ENCODE peak calls at places on chromosomes 12 and 14, in nine cellular contexts. P is uterus; R is left ventricle myocardium inferior; A is cardiac muscle cell; F is astrocyte of the spinal cord; J is fibroblast of pulmonary artery; E is CD4-positive, alpha-beta T cell; T is osteocyte; N is brain microvascular endothelial cell. X is an unnamed sample.

GRCh38 chr12:23066095-23066494 is 441.1 kb downstream of the ETNK1 start:
- DNase-seq in P (no peak), R (no peak), A (no peak), F (no peak), J (no peak), E (no peak), T (no peak), N (no peak), X (no peak)

GRCh38 chr12:110741795-110742717 is 635 bp downstream of the PPP1CC start:
- DNase-seq in P (no peak), R (no peak), A (peak; percentile 37), F (peak; percentile 38), J (peak; percentile 36), E (no peak), T (peak; percentile 85), N (peak; percentile 9), X (peak; percentile 73)

GRCh38 chr12:4118017-4118510 is 155.5 kb upstream of the CCND2 start:
- DNase-seq in P (peak; percentile 21), R (peak; percentile 53), A (peak; percentile 65), F (peak; percentile 34), J (peak; percentile 49), E (no peak), T (peak; percentile 19), N (peak; percentile 9), X (no peak)

GRCh38 chr14:54503476-54503875 is 6.2 kb upstream of the CGRRF1 start:
- DNase-seq in P (no peak), R (no peak), A (peak; percentile 65), F (peak; percentile 43), J (peak; percentile 69), E (no peak), T (no peak), N (peak; percentile 46), X (no peak)

GRCh38 chr12:132806857-132807256 is 21.8 kb downstream of the GOLGA3 start:
- DNase-seq in P (no peak), R (no peak), A (no peak), F (no peak), J (no peak), E (no peak), T (no peak), N (no peak), X (no peak)

GRCh38 chr12:25197608-25198007 is 2.6 kb downstream of the ETFRF1 start:
- DNase-seq in P (no peak), R (no peak), A (no peak), F (no peak), J (no peak), E (no peak), T (no peak), N (no peak), X (no peak)

GRCh38 chr14:26925876-26926584 is 328.2 kb upstream of the NOVA1 start:
- DNase-seq in P (no peak), R (no peak), A (peak; percentile 27), F (peak; percentile 20), J (peak; percentile 75), E (no peak), T (no peak), N (no peak), X (no peak)

GRCh38 chr12:39905152-39905551 is 200.7 kb downstream of the SLC2A13 start:
- DNase-seq in P (peak; percentile 76), R (peak; percentile 56), A (peak; percentile 60), F (peak; percentile 27), J (peak; percentile 16), E (no peak), T (no peak), N (no peak), X (no peak)

GRCh38 chr12:27785882-27786570 is 6.0 kb upstream of the MANSC4 start:
- DNase-seq in P (no peak), R (no peak), A (peak; percentile 59), F (peak; percentile 73), J (peak; percentile 73), E (no peak), T (no peak), N (peak; percentile 79), X (no peak)

GRCh38 chr14:102691763-102692162 is 85.5 kb upstream of the TRAF3 start:
- DNase-seq in P (no peak), R (no peak), A (no peak), F (no peak), J (no peak), E (no peak), T (no peak), N (no peak), X (no peak)

GRCh38 chr12:49126852-49127763 is 4.1 kb downstream of the TUBA1B start:
- DNase-seq in P (no peak), R (no peak), A (no peak), F (no peak), J (no peak), E (no peak), T (no peak), N (no peak), X (no peak)

GRCh38 chr12:127785535-127785934 is 481.4 kb upstream of the TMEM132C start:
- DNase-seq in P (peak; percentile 23), R (no peak), A (no peak), F (peak; percentile 76), J (no peak), E (no peak), T (no peak), N (peak; percentile 61), X (no peak)

GRCh38 chr14:38143651-38144505 is 63.8 kb upstream of the SSTR1 start:
- DNase-seq in P (no peak), R (no peak), A (peak; percentile 69), F (peak; percentile 72), J (peak; percentile 76), E (no peak), T (no peak), N (peak; percentile 11), X (no peak)

GRCh38 chr14:74571901-74572828 is 39.9 kb downstream of the LTBP2 start:
- DNase-seq in P (peak; percentile 55), R (no peak), A (peak; percentile 98), F (peak; percentile 99), J (peak; percentile 99), E (no peak), T (no peak), N (peak; percentile 98), X (no peak)

GRCh38 chr12:93062100-93062419 is 133.0 kb upstream of the EEA1 start:
- DNase-seq in P (no peak), R (no peak), A (no peak), F (no peak), J (no peak), E (no peak), T (no peak), N (no peak), X (no peak)

GRCh38 chr12:93060071-93060665 is 131.1 kb upstream of the EEA1 start:
- DNase-seq in P (no peak), R (no peak), A (no peak), F (no peak), J (no peak), E (no peak), T (no peak), N (no peak), X (no peak)

GRCh38 chr12:93061414-93062099 is 132.5 kb upstream of the EEA1 start:
- DNase-seq in P (peak; percentile 27), R (peak; percentile 55), A (no peak), F (no peak), J (no peak), E (no peak), T (no peak), N (no peak), X (no peak)

GRCh38 chr12:93059288-93059687 is 130.2 kb upstream of the EEA1 start:
- DNase-seq in P (no peak), R (no peak), A (no peak), F (no peak), J (no peak), E (no peak), T (no peak), N (no peak), X (no peak)

GRCh38 chr12:93060666-93061413 is 131.7 kb upstream of the EEA1 start:
- DNase-seq in P (peak; percentile 42), R (no peak), A (peak; percentile 80), F (peak; percentile 84), J (peak; percentile 59), E (no peak), T (no peak), N (peak; percentile 28), X (no peak)
- TF ChIP-seq CTCF in P (no peak), R (peak; percentile 26), A (peak; percentile 20), F (no peak), J (peak; percentile 23), E (no peak), T (peak; percentile 39), N (peak; percentile 17), X (no peak)

DNA sequence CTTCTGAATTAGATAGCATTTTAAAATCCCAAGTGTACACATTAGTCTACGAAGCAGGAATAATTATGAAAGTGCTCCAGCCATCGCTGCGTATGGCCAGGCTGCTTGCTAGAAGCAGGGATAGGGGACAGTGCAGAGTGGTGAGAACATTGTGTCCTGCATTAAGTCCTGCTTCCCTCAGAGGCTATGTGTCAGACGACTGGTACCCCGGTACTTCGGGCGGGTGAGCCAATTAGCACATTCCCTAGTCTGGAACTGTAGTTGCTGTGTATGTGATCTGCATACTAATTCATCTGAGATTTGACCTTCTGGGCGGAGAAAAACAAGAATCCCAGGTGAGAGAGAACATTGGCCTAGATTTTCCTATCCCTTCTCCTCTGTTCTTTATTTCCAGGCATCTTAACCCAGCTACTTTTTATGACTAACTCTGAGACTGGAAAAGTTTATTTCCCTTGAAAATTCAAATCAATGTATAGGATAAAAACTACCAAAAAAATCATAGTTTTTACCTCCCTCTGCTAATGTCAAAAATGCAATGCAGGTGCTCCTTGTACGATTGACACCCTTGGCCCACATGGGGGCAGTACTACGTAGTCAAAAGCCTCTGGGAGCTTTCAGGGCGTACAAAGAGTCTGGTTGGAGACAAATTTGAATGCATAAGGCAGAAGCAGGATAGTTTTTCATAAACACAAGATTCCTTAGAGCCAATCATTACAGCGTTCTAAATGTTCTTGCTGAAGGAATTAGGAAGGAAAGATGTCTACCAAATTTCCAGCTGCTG is 764.3 kb downstream of the NOVA1 start:
- DNase-seq in P (peak; percentile 15), R (no peak), A (peak; percentile 16), F (peak; percentile 29), J (peak; percentile 68), E (no peak), T (no peak), N (peak; percentile 7), X (peak; percentile 65)
- TF ChIP-seq CTCF in P (peak; percentile 24), R (no peak), A (peak; percentile 22), F (peak; percentile 55), J (peak; percentile 72), E (no peak), T (peak; percentile 9), N (peak; percentile 40), X (peak; percentile 58)

DNA sequence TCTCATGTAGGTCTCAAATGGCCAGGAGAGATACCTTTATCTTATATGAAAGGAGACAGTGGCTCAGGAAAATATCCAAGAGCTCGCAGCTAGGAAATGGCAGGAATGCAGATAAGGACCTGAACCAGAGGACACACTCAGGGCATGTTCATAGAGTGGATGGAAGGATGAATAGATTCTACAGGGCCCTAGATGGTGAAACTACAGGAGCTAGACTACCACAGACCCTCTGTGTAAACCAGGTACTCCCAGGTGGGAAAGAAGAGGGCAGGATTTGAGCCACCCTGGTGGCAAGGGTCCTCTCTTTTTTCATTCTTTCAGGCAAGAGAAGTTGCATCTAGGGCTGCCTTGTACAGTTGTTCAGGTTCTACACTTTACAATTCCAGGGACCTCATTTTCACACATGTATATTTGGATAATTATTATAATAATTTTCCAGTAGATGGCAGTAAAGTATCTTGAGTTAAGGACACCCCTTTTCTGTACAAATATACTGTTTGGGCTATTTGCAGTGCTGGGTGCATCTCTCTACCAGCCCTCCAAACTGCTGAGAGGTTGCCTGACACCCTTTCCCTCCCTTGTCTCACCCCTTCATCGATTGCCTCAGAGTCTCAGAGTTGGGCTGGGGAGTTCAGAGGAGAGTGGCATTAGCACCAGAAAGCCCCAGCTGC is 10.5 kb upstream of the ZDHHC22 start:
- DNase-seq in P (no peak), R (no peak), A (peak; percentile 52), F (no peak), J (peak; percentile 49), E (no peak), T (no peak), N (no peak), X (no peak)
- TF ChIP-seq CTCF in P (no peak), R (peak; percentile 30), A (no peak), F (no peak), J (peak; percentile 14), E (no peak), T (peak; percentile 44), N (peak; percentile 9), X (no peak)

GRCh38 chr14:72024043-72024407 is 91.8 kb downstream of the RGS6 start:
- DNase-seq in P (no peak), R (no peak), A (peak; percentile 25), F (peak; percentile 3), J (peak; percentile 19), E (no peak), T (no peak), N (peak; percentile 39), X (peak; percentile 31)
- TF ChIP-seq CTCF in P (no peak), R (peak; percentile 67), A (peak; percentile 22), F (peak; percentile 35), J (peak; percentile 26), E (peak; percentile 67), T (no peak), N (peak; percentile 37), X (peak; percentile 85)